ENCODE peak calls at places on chromosome 7, in ten cellular contexts. U is colonic mucosa, M is thoracic aorta, J is PC-3, C is thyroid gland, T is esophagus squamous epithelium, W is uterus, H is iPS DF 6.9, F is cardiac muscle cell, P is A549. V is an unnamed sample.

GRCh38 chr7:40244226-40244625 is 109.4 kb downstream of the SUGCT start:
- DNase-seq in U (no peak), M (no peak), J (no peak), C (no peak), T (no peak), W (no peak), H (no peak), F (peak), P (no peak), V (no peak)

GRCh38 chr7:116616555-116617059 is 55.4 kb upstream of the MET start:
- DNase-seq in U (no peak), M (no peak), J (peak), C (no peak), T (no peak), W (no peak), H (no peak), F (peak), P (peak), V (no peak)

GRCh38 chr7:113143486-113144257 is 25.3 kb upstream of the SMIM30 start:
- DNase-seq in U (no peak), M (no peak), J (no peak), C (no peak), T (no peak), W (no peak), H (no peak), F (no peak), P (no peak), V (no peak)

GRCh38 chr7:5452937-5453540 is 29.4 kb upstream of the TNRC18 start:
- DNase-seq in U (no peak), M (no peak), J (no peak), C (no peak), T (no peak), W (peak), H (peak), F (peak), P (peak), V (peak)

GRCh38 chr7:26451997-26452396 is 160.3 kb downstream of the SNX10 start:
- DNase-seq in U (no peak), M (no peak), J (peak), C (no peak), T (no peak), W (no peak), H (peak), F (no peak), P (no peak), V (no peak)

GRCh38 chr7:40531946-40532345 is 397.1 kb downstream of the SUGCT start:
- DNase-seq in U (no peak), M (no peak), J (no peak), C (no peak), T (no peak), W (no peak), H (no peak), F (no peak), P (no peak), V (no peak)

GRCh38 chr7:4667776-4668509 is 14.2 kb upstream of the FOXK1 start:
- DNase-seq in U (no peak), M (no peak), J (no peak), C (no peak), T (no peak), W (no peak), H (no peak), F (peak), P (no peak), V (no peak)

GRCh38 chr7:125046767-125047166 is 117.1 kb upstream of the POT1 start:
- DNase-seq in U (no peak), M (no peak), J (no peak), C (no peak), T (no peak), W (no peak), H (no peak), F (no peak), P (no peak), V (no peak)

GRCh38 chr7:150377116-150377979 is 1.8 kb upstream of the ZNF775 start:
- DNase-seq in U (peak), M (no peak), J (no peak), C (no peak), T (no peak), W (no peak), H (no peak), F (no peak), P (no peak), V (no peak)

GRCh38 chr7:22962775-22963358 is 51.1 kb downstream of the HYCC1 start:
- DNase-seq in U (no peak), M (no peak), J (no peak), C (no peak), T (no peak), W (no peak), H (no peak), F (no peak), P (no peak), V (no peak)

GRCh38 chr7:21370283-21370982 is 57.5 kb upstream of the SP4 start:
- DNase-seq in U (no peak), M (no peak), J (no peak), C (no peak), T (no peak), W (no peak), H (no peak), F (no peak), P (no peak), V (no peak)

GRCh38 chr7:26593405-26593804 is 271.0 kb downstream of the SKAP2 start:
- DNase-seq in U (no peak), M (no peak), J (no peak), C (peak), T (no peak), W (no peak), H (no peak), F (no peak), P (no peak), V (no peak)

GRCh38 chr7:40204581-40204980 is 69.8 kb downstream of the SUGCT start:
- DNase-seq in U (no peak), M (no peak), J (no peak), C (no peak), T (no peak), W (no peak), H (no peak), F (no peak), P (no peak), V (no peak)

GRCh38 chr7:21746949-21747348 is 198.8 kb downstream of the CDCA7L start:
- DNase-seq in U (no peak), M (no peak), J (no peak), C (no peak), T (no peak), W (no peak), H (no peak), F (no peak), P (no peak), V (no peak)

GRCh38 chr7:45573636-45574470 is at the start of gene ADCY1:
- DNase-seq in U (no peak), M (no peak), J (no peak), C (peak), T (no peak), W (no peak), H (no peak), F (no peak), P (no peak), V (peak)

GRCh38 chr7:47078241-47078640 is 503.7 kb downstream of the TNS3 start:
- DNase-seq in U (no peak), M (no peak), J (no peak), C (no peak), T (no peak), W (no peak), H (no peak), F (no peak), P (no peak), V (no peak)

GRCh38 chr7:156207306-156207705 is 395.0 kb upstream of the SHH start:
- DNase-seq in U (no peak), M (no peak), J (no peak), C (no peak), T (no peak), W (no peak), H (no peak), F (no peak), P (no peak), V (no peak)

GRCh38 chr7:37128644-37129043 is 320.0 kb downstream of the ELMO1 start:
- DNase-seq in U (no peak), M (no peak), J (no peak), C (peak), T (no peak), W (no peak), H (no peak), F (peak), P (no peak), V (no peak)

GRCh38 chr7:26658080-26658697 is 206.2 kb downstream of the SKAP2 start:
- DNase-seq in U (no peak), M (no peak), J (peak), C (no peak), T (no peak), W (no peak), H (no peak), F (no peak), P (no peak), V (peak)

GRCh38 chr7:49486974-49487919 is 286.2 kb upstream of the VWC2 start:
- DNase-seq in U (no peak), M (no peak), J (no peak), C (no peak), T (no peak), W (no peak), H (no peak), F (no peak), P (no peak), V (no peak)

GRCh38 chr7:42493436-42494198 is 256.6 kb upstream of the GLI3 start:
- DNase-seq in U (peak), M (peak), J (peak), C (peak), T (no peak), W (peak), H (peak), F (peak), P (peak), V (peak)

GRCh38 chr7:148575640-148576411 is 14.7 kb upstream of the C7orf33 start:
- DNase-seq in U (peak), M (peak), J (peak), C (peak), T (no peak), W (peak), H (peak), F (peak), P (peak), V (peak)

GRCh38 chr7:30861612-30862011 is 50.0 kb upstream of the AQP1 start:
- DNase-seq in U (no peak), M (no peak), J (no peak), C (no peak), T (no peak), W (no peak), H (no peak), F (no peak), P (no peak), V (no peak)

GRCh38 chr7:30855936-30856335 is 55.7 kb upstream of the AQP1 start:
- DNase-seq in U (no peak), M (no peak), J (no peak), C (no peak), T (no peak), W (no peak), H (no peak), F (no peak), P (no peak), V (no peak)

GRCh38 chr7:30858576-30858975 is 53.1 kb upstream of the AQP1 start:
- DNase-seq in U (no peak), M (no peak), J (no peak), C (no peak), T (no peak), W (no peak), H (no peak), F (no peak), P (no peak), V (no peak)

GRCh38 chr7:30859940-30860623 is 51.6 kb upstream of the AQP1 start:
- DNase-seq in U (no peak), M (no peak), J (peak), C (no peak), T (no peak), W (no peak), H (no peak), F (no peak), P (no peak), V (no peak)

GRCh38 chr7:30859202-30859939 is 52.3 kb upstream of the AQP1 start:
- DNase-seq in U (no peak), M (no peak), J (no peak), C (no peak), T (no peak), W (no peak), H (no peak), F (no peak), P (no peak), V (no peak)
- H3K27ac ChIP-seq in U (no peak), M (no peak), J (no peak), C (no peak), T (no peak), W (no peak), H (no peak), F (no peak), P (no peak), V (no peak)

GRCh38 chr7:100099452-100099851 is 1.7 kb downstream of the MCM7 start:
- DNase-seq in U (no peak), M (no peak), J (no peak), C (no peak), T (no peak), W (no peak), H (no peak), F (no peak), P (no peak), V (no peak)
- H3K27ac ChIP-seq in U (no peak), M (peak), J (no peak), C (no peak), T (peak), W (peak), H (no peak), F (no peak), P (peak), V (no peak)

GRCh38 chr7:43646603-43647313 is 63.9 kb downstream of the STK17A start:
- DNase-seq in U (no peak), M (no peak), J (peak), C (no peak), T (no peak), W (no peak), H (no peak), F (peak), P (no peak), V (no peak)
- H3K27ac ChIP-seq in U (peak), M (peak), J (peak), C (peak), T (peak), W (peak), H (peak), F (peak), P (peak), V (peak)

GRCh38 chr7:34752929-34753328 is 94.9 kb downstream of the NPSR1 start:
- DNase-seq in U (no peak), M (no peak), J (no peak), C (no peak), T (no peak), W (no peak), H (no peak), F (no peak), P (no peak), V (no peak)
- H3K27ac ChIP-seq in U (no peak), M (no peak), J (no peak), C (no peak), T (no peak), W (no peak), H (no peak), F (no peak), P (no peak), V (no peak)

GRCh38 chr7:134870156-134870555 is 90.7 kb downstream of the CALD1 start:
- DNase-seq in U (no peak), M (no peak), J (no peak), C (no peak), T (no peak), W (no peak), H (no peak), F (no peak), P (no peak), V (no peak)

GRCh38 chr7:134875867-134876266 is 96.4 kb downstream of the CALD1 start:
- DNase-seq in U (no peak), M (no peak), J (no peak), C (no peak), T (no peak), W (no peak), H (no peak), F (peak), P (no peak), V (no peak)

GRCh38 chr7:134870781-134871180 is 91.3 kb downstream of the CALD1 start:
- DNase-seq in U (no peak), M (no peak), J (no peak), C (no peak), T (no peak), W (no peak), H (no peak), F (no peak), P (no peak), V (no peak)

GRCh38 chr7:134873253-134873652 is 93.8 kb downstream of the CALD1 start:
- DNase-seq in U (no peak), M (no peak), J (no peak), C (no peak), T (no peak), W (no peak), H (no peak), F (peak), P (no peak), V (no peak)

GRCh38 chr7:134874407-134874806 is 95.0 kb downstream of the CALD1 start:
- DNase-seq in U (no peak), M (no peak), J (no peak), C (no peak), T (no peak), W (no peak), H (no peak), F (no peak), P (no peak), V (no peak)
- H3K27ac ChIP-seq in U (no peak), M (peak), J (no peak), C (peak), T (no peak), W (peak), H (no peak), F (no peak), P (no peak), V (no peak)

V was measured in neuronal stem cell.